ENCODE peak calls at places on chromosomes 1 and 21, in five cellular contexts. C, M, R, U and K are unnamed samples.

GRCh38 chr1:59730759-59731478 is 83.8 kb upstream of the HOOK1 start:
- DNase-seq in C (peak; percentile 71), M (peak; percentile 77), R (peak; percentile 93), U (no peak), K (no peak)

GRCh38 chr1:218467101-218467728 is 122.1 kb downstream of the TGFB2 start:
- DNase-seq in C (no peak), M (no peak), R (no peak), U (no peak), K (no peak)

GRCh38 chr1:75134939-75135828 is 996 bp downstream of the LHX8 start:
- DNase-seq in C (no peak), M (no peak), R (no peak), U (peak; percentile 38), K (peak; percentile 13)

GRCh38 chr1:9455487-9456237 is 83.6 kb upstream of the SLC25A33 start:
- DNase-seq in C (peak; percentile 24), M (peak; percentile 76), R (peak; percentile 61), U (peak; percentile 79), K (peak; percentile 36)

GRCh38 chr1:225928186-225929175 is 4.4 kb upstream of the PYCR2 start:
- DNase-seq in C (no peak), M (peak; percentile 97), R (no peak), U (no peak), K (no peak)

GRCh38 chr1:228295201-228295600 is 87.4 kb downstream of the OBSCN start:
- DNase-seq in C (no peak), M (no peak), R (no peak), U (no peak), K (no peak)

GRCh38 chr21:39079617-39080016 is 103.6 kb downstream of the PSMG1 start:
- DNase-seq in C (no peak), M (no peak), R (peak; percentile 73), U (no peak), K (no peak)

GRCh38 chr1:10007161-10007560 is 10.1 kb downstream of the RBP7 start:
- DNase-seq in C (no peak), M (no peak), R (no peak), U (no peak), K (no peak)

GRCh38 chr1:221336141-221336540 is 405.7 kb downstream of the DUSP10 start:
- DNase-seq in C (no peak), M (no peak), R (peak; percentile 11), U (no peak), K (no peak)

GRCh38 chr21:44838951-44839350 is 21.1 kb upstream of the SUMO3 start:
- DNase-seq in C (no peak), M (no peak), R (no peak), U (no peak), K (no peak)

GRCh38 chr1:39165488-39165887 is 39.0 kb upstream of the MACF1 start:
- DNase-seq in C (no peak), M (no peak), R (no peak), U (no peak), K (no peak)

GRCh38 chr1:203395746-203396145 is 44.8 kb upstream of the FMOD start:
- DNase-seq in C (no peak), M (no peak), R (no peak), U (no peak), K (no peak)

GRCh38 chr1:60746278-60746761 is 336.0 kb upstream of the NFIA start:
- DNase-seq in C (no peak), M (no peak), R (no peak), U (peak; percentile 70), K (no peak)

GRCh38 chr1:117098287-117098890 is 23.2 kb downstream of the TRIM45 start:
- DNase-seq in C (no peak), M (no peak), R (no peak), U (no peak), K (no peak)

GRCh38 chr21:15324542-15324941 is 259.7 kb upstream of the NRIP1 start:
- DNase-seq in C (no peak), M (no peak), R (peak; percentile 11), U (no peak), K (no peak)

GRCh38 chr1:5933676-5934057 is 58.6 kb downstream of the NPHP4 start:
- DNase-seq in C (no peak), M (no peak), R (peak; percentile 87), U (no peak), K (no peak)

GRCh38 chr1:24759492-24759891 is 14.2 kb downstream of the CLIC4 start:
- DNase-seq in C (no peak), M (no peak), R (no peak), U (no peak), K (no peak)

GRCh38 chr1:27598902-27599528 is 4.9 kb downstream of the AHDC1 start:
- DNase-seq in C (no peak), M (peak; percentile 88), R (no peak), U (no peak), K (no peak)

GRCh38 chr1:4425892-4426291 is 228.5 kb upstream of the AJAP1 start:
- DNase-seq in C (no peak), M (peak; percentile 82), R (no peak), U (peak; percentile 44), K (peak; percentile 12)

GRCh38 chr21:28943631-28944030 is 49.0 kb downstream of the LTN1 start:
- DNase-seq in C (no peak), M (no peak), R (no peak), U (no peak), K (no peak)

GRCh38 chr1:17119076-17119743 is at the start of gene PADI2:
- DNase-seq in C (peak; percentile 34), M (peak; percentile 94), R (no peak), U (peak; percentile 96), K (peak; percentile 86)

GRCh38 chr1:42931108-42931539 is 27.5 kb downstream of the SLC2A1 start:
- DNase-seq in C (no peak), M (peak; percentile 83), R (no peak), U (peak; percentile 88), K (peak; percentile 35)

GRCh38 chr1:53557369-53557768 is 98.2 kb downstream of the DMRTB1 start:
- DNase-seq in C (no peak), M (no peak), R (no peak), U (peak; percentile 60), K (no peak)

GRCh38 chr1:67833595-67833926 is 294 bp upstream of the GNG12 start:
- DNase-seq in C (no peak), M (no peak), R (no peak), U (no peak), K (peak; percentile 11)

GRCh38 chr1:232383455-232384074 is 246.4 kb downstream of the SIPA1L2 start:
- DNase-seq in C (peak; percentile 22), M (no peak), R (no peak), U (no peak), K (no peak)

GRCh38 chr1:15418811-15419515 is 9.3 kb downstream of the EFHD2 start:
- DNase-seq in C (no peak), M (no peak), R (no peak), U (no peak), K (no peak)

GRCh38 chr1:150233359-150234308 is 2.3 kb downstream of the ANP32E start:
- DNase-seq in C (no peak), M (no peak), R (no peak), U (no peak), K (peak; percentile 54)

GRCh38 chr1:209156991-209157390 is 426.5 kb upstream of the CAMK1G start:
- DNase-seq in C (no peak), M (no peak), R (no peak), U (no peak), K (no peak)
- TF ChIP-seq JUND in C (no peak), M (no peak), R (no peak), U (no peak), K (no peak)

GRCh38 chr1:244273845-244274619 is 177.7 kb downstream of the ADSS2 start:
- DNase-seq in C (peak; percentile 42), M (peak; percentile 75), R (no peak), U (no peak), K (no peak)
- TF ChIP-seq JUND in C (peak; percentile 70), M (peak; percentile 97), R (no peak), U (peak; percentile 89), K (no peak)

GRCh38 chr1:171715813-171716251 is 26.0 kb downstream of the VAMP4 start:
- DNase-seq in C (no peak), M (no peak), R (peak; percentile 10), U (no peak), K (peak; percentile 51)
- TF ChIP-seq JUND in C (no peak), M (no peak), R (no peak), U (no peak), K (no peak)

DNA sequence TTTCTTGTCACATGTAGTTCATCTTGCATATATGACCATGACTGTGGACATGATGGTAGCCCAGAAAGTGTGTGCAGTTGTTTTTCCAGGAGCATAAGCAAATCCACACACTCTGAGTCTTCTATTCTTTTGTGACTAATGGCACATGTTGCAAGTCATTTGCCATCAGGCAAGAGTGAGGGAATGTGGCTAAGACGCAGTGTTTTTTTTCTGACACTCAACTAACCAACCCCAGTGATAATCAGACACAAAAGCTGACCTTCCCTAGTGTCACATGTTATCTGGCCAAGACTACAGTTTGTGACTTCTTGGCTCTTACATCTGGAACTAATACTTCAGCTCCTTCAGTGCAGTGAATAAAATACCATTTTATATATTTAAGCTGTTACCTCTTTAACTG is 108.8 kb downstream of the ITSN1 start:
- DNase-seq in C (no peak), M (peak; percentile 62), R (no peak), U (no peak), K (no peak)
- TF ChIP-seq JUND in C (no peak), M (peak; percentile 55), R (no peak), U (no peak), K (no peak)

DNA sequence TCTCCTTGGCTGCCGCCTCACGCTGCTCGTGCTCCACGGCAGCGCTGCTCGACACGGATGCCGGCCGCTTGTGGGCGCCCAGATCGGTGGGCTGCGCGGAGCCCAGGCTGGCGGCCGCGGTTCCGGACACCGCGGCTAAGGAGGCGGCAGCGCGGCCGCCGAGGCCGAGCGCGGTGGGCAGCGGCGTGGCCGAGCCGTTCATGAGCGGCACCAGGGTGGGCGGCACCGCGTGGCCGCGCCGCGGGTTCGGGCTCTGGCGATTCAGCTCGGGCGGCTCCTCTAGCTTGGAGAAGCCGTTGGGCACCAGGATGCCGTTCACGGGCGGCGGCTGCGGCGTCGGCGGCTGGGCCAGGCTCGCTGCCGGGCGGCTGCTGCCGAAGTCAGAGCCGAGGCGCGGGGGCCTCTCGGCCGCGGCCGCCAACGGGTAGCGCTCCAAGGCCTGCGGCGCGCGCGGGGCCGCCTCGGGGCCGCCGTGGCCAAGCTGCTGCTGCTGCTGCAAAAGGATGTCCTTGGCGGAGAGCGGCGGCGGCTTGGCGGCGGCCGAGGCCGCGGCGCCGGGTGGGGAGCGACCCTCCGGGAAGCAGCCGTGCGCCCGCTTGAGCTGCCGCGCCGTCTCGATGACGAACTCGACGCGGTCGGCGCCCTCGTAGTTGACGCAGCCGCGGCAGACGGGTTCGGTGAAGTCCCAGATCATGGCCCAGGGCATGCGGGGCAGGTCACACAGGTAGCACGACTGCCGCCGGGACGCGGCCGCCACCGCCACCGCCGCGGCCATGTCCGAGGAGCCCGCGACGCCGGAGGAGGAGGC is 1.1 kb downstream of the IRF2BP2 start:
- DNase-seq in C (no peak), M (peak; percentile 32), R (no peak), U (no peak), K (no peak)
- TF ChIP-seq JUND in C (no peak), M (no peak), R (no peak), U (no peak), K (no peak)

GRCh38 chr1:32724678-32725594 is 22.4 kb upstream of the SYNC start:
- DNase-seq in C (peak; percentile 66), M (peak; percentile 95), R (no peak), U (peak; percentile 51), K (no peak)
- TF ChIP-seq JUND in C (peak; percentile 81), M (peak; percentile 87), R (no peak), U (no peak), K (no peak)